ENCODE peak calls at places on chromosome 13, in ten cellular contexts. N is tibial nerve, U is heart right ventricle, M is cardiac muscle cell, D is lower lobe of right lung, L is esophagus squamous epithelium, P is H9, G is WTC11, K is fibroblast of mammary gland, B is stomach. J is an unnamed sample.

GRCh38 chr13:33174980-33175379 is 110.6 kb downstream of the STARD13 start:
- DNase-seq in N (no peak), U (no peak), M (peak; percentile 44), D (no peak), L (no peak), P (no peak), G (no peak), K (peak; percentile 67), B (no peak), J (no peak)

GRCh38 chr13:64277097-64277496 is 2861.4 kb upstream of the PCDH20 start:
- DNase-seq in N (no peak), U (no peak), M (no peak), D (no peak), L (no peak), P (no peak), G (no peak), K (no peak), B (no peak), J (no peak)

GRCh38 chr13:111789420-111789819 is 277.5 kb upstream of the SOX1 start:
- DNase-seq in N (no peak), U (no peak), M (no peak), D (peak; percentile 17), L (no peak), P (no peak), G (no peak), K (no peak), B (no peak), J (no peak)

GRCh38 chr13:108037348-108037747 is 178.0 kb downstream of the LIG4 start:
- DNase-seq in N (no peak), U (no peak), M (no peak), D (no peak), L (no peak), P (no peak), G (no peak), K (no peak), B (no peak), J (no peak)

GRCh38 chr13:60229708-60230272 is 66.1 kb upstream of the DIAPH3 start:
- DNase-seq in N (no peak), U (no peak), M (peak; percentile 6), D (no peak), L (no peak), P (no peak), G (no peak), K (no peak), B (no peak), J (no peak)

GRCh38 chr13:98944336-98944735 is 33.5 kb downstream of the DOCK9 start:
- DNase-seq in N (no peak), U (no peak), M (no peak), D (no peak), L (no peak), P (no peak), G (no peak), K (no peak), B (no peak), J (no peak)

GRCh38 chr13:26979334-26979733 is 192.3 kb downstream of the USP12 start:
- DNase-seq in N (no peak), U (no peak), M (no peak), D (no peak), L (no peak), P (no peak), G (no peak), K (no peak), B (no peak), J (no peak)

GRCh38 chr13:26601669-26602068 is 44.2 kb downstream of the WASF3 start:
- DNase-seq in N (no peak), U (no peak), M (peak; percentile 40), D (no peak), L (no peak), P (no peak), G (no peak), K (peak; percentile 64), B (no peak), J (no peak)

GRCh38 chr13:103157034-103157433 is 90.8 kb upstream of the SLC10A2 start:
- DNase-seq in N (no peak), U (no peak), M (no peak), D (no peak), L (no peak), P (no peak), G (no peak), K (no peak), B (no peak), J (no peak)

GRCh38 chr13:66994097-66994496 is 236.0 kb downstream of the PCDH9 start:
- DNase-seq in N (peak; percentile 45), U (peak; percentile 50), M (peak; percentile 85), D (peak; percentile 73), L (no peak), P (peak; percentile 85), G (peak; percentile 83), K (peak; percentile 50), B (peak; percentile 61), J (no peak)

GRCh38 chr13:51803422-51804294 is at the start of gene DHRS12:
- DNase-seq in N (peak; percentile 90), U (peak; percentile 93), M (peak; percentile 87), D (peak; percentile 95), L (peak; percentile 61), P (peak; percentile 82), G (peak; percentile 78), K (peak; percentile 70), B (peak; percentile 93), J (peak; percentile 71)

GRCh38 chr13:40187836-40188591 is 478.4 kb downstream of the FOXO1 start:
- DNase-seq in N (no peak), U (no peak), M (no peak), D (no peak), L (no peak), P (peak; percentile 38), G (no peak), K (no peak), B (no peak), J (no peak)

GRCh38 chr13:20494656-20495055 is 31.0 kb downstream of the CRYL1 start:
- DNase-seq in N (no peak), U (no peak), M (no peak), D (no peak), L (no peak), P (no peak), G (no peak), K (no peak), B (no peak), J (no peak)

GRCh38 chr13:20489185-20489820 is 36.4 kb downstream of the CRYL1 start:
- DNase-seq in N (peak; percentile 50), U (no peak), M (no peak), D (no peak), L (no peak), P (no peak), G (no peak), K (peak; percentile 56), B (peak; percentile 49), J (no peak)

GRCh38 chr13:20492036-20492435 is 33.6 kb downstream of the CRYL1 start:
- DNase-seq in N (no peak), U (no peak), M (no peak), D (no peak), L (no peak), P (no peak), G (no peak), K (peak; percentile 18), B (no peak), J (no peak)

GRCh38 chr13:20495087-20496023 is 30.3 kb downstream of the CRYL1 start:
- DNase-seq in N (peak; percentile 91), U (no peak), M (peak; percentile 78), D (no peak), L (no peak), P (peak; percentile 46), G (peak; percentile 67), K (peak; percentile 77), B (peak; percentile 65), J (peak; percentile 60)

GRCh38 chr13:20492641-20493040 is 33.0 kb downstream of the CRYL1 start:
- DNase-seq in N (no peak), U (no peak), M (peak; percentile 22), D (no peak), L (no peak), P (peak; percentile 54), G (peak; percentile 62), K (peak; percentile 10), B (no peak), J (no peak)
- TF ChIP-seq CTCF in N (peak; percentile 40), U (peak; percentile 27), M (peak; percentile 55), D (peak; percentile 48), L (no peak), P (peak; percentile 71), G (peak; percentile 62), K (no peak), B (peak; percentile 12), J (no peak)

GRCh38 chr13:91247768-91248167 is 99.7 kb upstream of the MIR17HG start:
- DNase-seq in N (no peak), U (no peak), M (peak; percentile 5), D (no peak), L (no peak), P (no peak), G (no peak), K (peak; percentile 1), B (no peak), J (no peak)
- TF ChIP-seq CTCF in N (no peak), U (no peak), M (peak; percentile 10), D (peak; percentile 43), L (no peak), P (peak; percentile 68), G (no peak), K (no peak), B (no peak), J (no peak)

DNA sequence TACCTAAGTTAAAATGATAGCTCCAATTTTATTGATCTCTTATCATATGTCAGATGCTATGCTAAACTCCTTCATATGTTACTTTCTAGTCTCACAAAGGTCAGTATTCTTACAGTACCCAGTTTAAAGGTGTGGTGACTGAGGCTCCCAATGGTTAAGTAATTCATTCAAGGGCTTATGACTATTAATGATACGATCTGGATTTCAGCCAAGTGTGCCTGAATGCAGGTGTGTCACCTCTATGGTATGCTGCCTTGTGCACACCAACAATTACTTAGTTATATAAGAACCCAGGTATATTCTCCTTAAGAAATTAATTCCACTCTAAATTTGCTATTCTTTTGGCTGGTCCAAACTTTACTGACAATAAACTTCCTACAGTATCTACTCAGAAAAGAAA is 84.6 kb upstream of the TRPC4 start:
- DNase-seq in N (no peak), U (no peak), M (no peak), D (no peak), L (no peak), P (no peak), G (no peak), K (no peak), B (no peak), J (no peak)
- TF ChIP-seq CTCF in N (no peak), U (no peak), M (no peak), D (no peak), L (no peak), P (no peak), G (no peak), K (no peak), B (no peak), J (no peak)

DNA sequence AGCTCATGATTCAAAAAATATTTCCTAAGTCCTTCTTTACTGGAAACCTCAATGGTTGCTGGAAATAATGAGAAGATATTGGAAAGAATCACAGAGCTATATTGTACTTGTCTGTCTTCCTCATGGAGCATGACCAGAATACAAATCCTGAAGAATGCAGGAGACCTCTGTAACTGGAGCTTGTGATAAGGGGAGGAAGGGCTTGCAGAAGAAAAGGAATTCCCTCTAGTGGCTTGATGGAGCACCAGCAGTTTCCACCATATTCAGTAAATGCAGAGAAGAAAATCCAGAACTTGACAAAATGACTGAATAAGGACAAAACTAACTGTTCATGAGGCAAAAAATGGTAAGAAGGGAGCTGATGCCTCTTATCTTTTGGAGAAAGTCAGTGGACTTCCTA is 1333.1 kb downstream of the EFNB2 start:
- DNase-seq in N (no peak), U (no peak), M (peak; percentile 65), D (no peak), L (no peak), P (no peak), G (no peak), K (peak; percentile 6), B (no peak), J (no peak)
- TF ChIP-seq CTCF in N (peak; percentile 22), U (peak; percentile 49), M (peak; percentile 72), D (peak; percentile 61), L (no peak), P (peak; percentile 76), G (peak; percentile 31), K (peak; percentile 33), B (peak; percentile 11), J (no peak)

J was measured in omental fat pad.